ENCODE peak calls at places on chromosomes 4 and X, in seven cellular contexts. D is cardiac fibroblast; N is Calu3; Y is effector memory CD8-positive, alpha-beta T cell; S is aorta; P is stimulated activated naive CD4-positive, alpha-beta T cell treated with Interleukin-2 at 50 U/mL for 16 hours; A is breast epithelium. C is an unnamed sample.

GRCh38 chr4:78971326-78971725 is 32.1 kb upstream of the PAQR3 start:
- DNase-seq in D (no peak), N (no peak), Y (no peak), S (no peak), P (no peak), A (no peak), C (no peak)

GRCh38 chr4:66906314-66906713 is 639.0 kb downstream of the CENPC start:
- DNase-seq in D (no peak), N (no peak), Y (no peak), S (no peak), P (no peak), A (no peak), C (no peak)

GRCh38 chrX:139967300-139967699 is 2.0 kb upstream of the CXorf66 start:
- DNase-seq in D (peak), N (no peak), Y (no peak), S (no peak), P (no peak), A (no peak), C (no peak)

GRCh38 chr4:47535567-47536147 is 50.6 kb downstream of the ATP10D start:
- DNase-seq in D (no peak), N (no peak), Y (no peak), S (no peak), P (no peak), A (no peak), C (no peak)

GRCh38 chr4:120749445-120750151 is 172.9 kb downstream of the PRDM5 start:
- DNase-seq in D (no peak), N (no peak), Y (no peak), S (no peak), P (no peak), A (no peak), C (peak)

GRCh38 chr4:166956484-166956883 is 277.8 kb downstream of the SPOCK3 start:
- DNase-seq in D (no peak), N (no peak), Y (no peak), S (no peak), P (no peak), A (no peak), C (no peak)

GRCh38 chr4:93828332-93828829 is at the start of gene ATOH1:
- DNase-seq in D (no peak), N (peak), Y (no peak), S (peak), P (no peak), A (no peak), C (no peak)

GRCh38 chr4:85725727-85726170 is 250.8 kb downstream of the ARHGAP24 start:
- DNase-seq in D (no peak), N (no peak), Y (no peak), S (no peak), P (no peak), A (no peak), C (no peak)

GRCh38 chr4:118331352-118331751 is 21.5 kb downstream of the PRSS12 start:
- DNase-seq in D (no peak), N (no peak), Y (no peak), S (no peak), P (no peak), A (no peak), C (no peak)

GRCh38 chrX:57652705-57653104 is 27.4 kb downstream of the NLRP2B start:
- DNase-seq in D (no peak), N (no peak), Y (no peak), S (no peak), P (no peak), A (no peak), C (no peak)

GRCh38 chrX:53882331-53882730 is 161.9 kb downstream of the PHF8 start:
- DNase-seq in D (peak), N (peak), Y (no peak), S (no peak), P (no peak), A (no peak), C (no peak)

GRCh38 chrX:39969099-39969825 is 128.5 kb downstream of the BCOR start:
- DNase-seq in D (no peak), N (no peak), Y (no peak), S (no peak), P (no peak), A (no peak), C (peak)

GRCh38 chrX:72045552-72046277 is 86.0 kb downstream of the RTL5 start:
- DNase-seq in D (no peak), N (no peak), Y (no peak), S (no peak), P (no peak), A (peak), C (no peak)

GRCh38 chrX:9942086-9942485 is 25.1 kb upstream of the CLDN34 start:
- DNase-seq in D (no peak), N (no peak), Y (peak), S (no peak), P (peak), A (no peak), C (peak)

GRCh38 chr4:23818097-23818648 is 71.7 kb downstream of the PPARGC1A start:
- DNase-seq in D (no peak), N (no peak), Y (no peak), S (no peak), P (no peak), A (no peak), C (no peak)

GRCh38 chr4:89365375-89366170 is 58.0 kb upstream of the GPRIN3 start:
- DNase-seq in D (no peak), N (no peak), Y (no peak), S (no peak), P (no peak), A (no peak), C (no peak)

GRCh38 chr4:123398151-123398802 is 1.7 kb downstream of the SPRY1 start:
- DNase-seq in D (peak), N (peak), Y (peak), S (peak), P (peak), A (peak), C (peak)

GRCh38 chr4:67437974-67438713 is 107.2 kb downstream of the CENPC start:
- DNase-seq in D (peak), N (no peak), Y (no peak), S (no peak), P (no peak), A (no peak), C (no peak)

GRCh38 chrX:12741416-12741815 is 49.8 kb upstream of the PRPS2 start:
- DNase-seq in D (no peak), N (peak), Y (no peak), S (no peak), P (no peak), A (peak), C (no peak)

GRCh38 chr4:128305942-128306341 is 18.3 kb upstream of the PGRMC2 start:
- DNase-seq in D (no peak), N (no peak), Y (no peak), S (no peak), P (no peak), A (no peak), C (no peak)

GRCh38 chr4:26263165-26263564 is 57.6 kb upstream of the RBPJ start:
- DNase-seq in D (no peak), N (no peak), Y (no peak), S (no peak), P (no peak), A (no peak), C (no peak)

GRCh38 chr4:123593655-123594054 is 197.1 kb downstream of the SPRY1 start:
- DNase-seq in D (no peak), N (no peak), Y (no peak), S (no peak), P (no peak), A (no peak), C (no peak)

GRCh38 chr4:6500481-6501135 is 28.2 kb upstream of the PPP2R2C start:
- DNase-seq in D (no peak), N (no peak), Y (no peak), S (no peak), P (no peak), A (no peak), C (no peak)

GRCh38 chrX:31847773-31848172 is 775.9 kb upstream of the FTHL17 start:
- DNase-seq in D (no peak), N (no peak), Y (no peak), S (no peak), P (no peak), A (no peak), C (no peak)

GRCh38 chrX:68842781-68843581 is 14.2 kb downstream of the EFNB1 start:
- DNase-seq in D (no peak), N (no peak), Y (no peak), S (no peak), P (no peak), A (no peak), C (no peak)

GRCh38 chr4:169009281-169010124 is 552 bp downstream of the CBR4 start:
- DNase-seq in D (peak), N (peak), Y (peak), S (peak), P (peak), A (peak), C (peak)

GRCh38 chr4:16026155-16026761 is 57.6 kb downstream of the PROM1 start:
- DNase-seq in D (peak), N (peak), Y (peak), S (no peak), P (no peak), A (no peak), C (no peak)

GRCh38 chrX:18461431-18461830 is 36.0 kb downstream of the CDKL5 start:
- DNase-seq in D (no peak), N (no peak), Y (no peak), S (no peak), P (no peak), A (no peak), C (no peak)

GRCh38 chr4:28391877-28392276 is 1531.2 kb downstream of the STIM2 start:
- DNase-seq in D (peak), N (no peak), Y (no peak), S (no peak), P (no peak), A (no peak), C (no peak)

GRCh38 chr4:5678977-5679376 is 29.4 kb downstream of the EVC2 start:
- DNase-seq in D (no peak), N (no peak), Y (no peak), S (no peak), P (no peak), A (no peak), C (no peak)

GRCh38 chr4:26223160-26223559 is 97.7 kb upstream of the RBPJ start:
- DNase-seq in D (peak), N (no peak), Y (no peak), S (no peak), P (no peak), A (no peak), C (no peak)

GRCh38 chrX:140766024-140766611 is 56.6 kb downstream of the LINC00632 start:
- DNase-seq in D (peak), N (peak), Y (no peak), S (peak), P (peak), A (no peak), C (peak)

GRCh38 chr4:102640669-102641068 is 120.1 kb downstream of the MANBA start:
- DNase-seq in D (peak), N (no peak), Y (no peak), S (no peak), P (no peak), A (no peak), C (no peak)

C was measured in activated naive CD8-positive, alpha-beta T cell treated with anti-CD3 and anti-CD28 coated beads, Interleukin-2, amount 10 ng/mL, durations not matched to agents 7 days and 5 days.